ENCODE peak calls at places on chromosomes 12 and 14, in eight cellular contexts. L is MM.1S, P is pancreas, T is neuronal stem cell, K is heart left ventricle, Y is endodermal cell, W is mammary epithelial cell, M is tibial artery. A is an unnamed sample.

GRCh38 chr12:22672951-22673350 is 48.0 kb downstream of the ETNK1 start:
- DNase-seq in K (no peak), W (peak; percentile 3), P (no peak), M (no peak), L (no peak), Y (no peak), T (no peak), A (peak; percentile 10)

GRCh38 chr14:54829486-54830224 is 73.0 kb downstream of the GCH1 start:
- DNase-seq in W (no peak), T (no peak), M (no peak), K (no peak), Y (no peak), P (no peak), L (no peak), A (no peak)

GRCh38 chr12:26031814-26032213 is 73.3 kb downstream of the RASSF8 start:
- DNase-seq in M (no peak), Y (no peak), K (no peak), L (no peak), T (no peak), W (no peak), P (no peak), A (no peak)

GRCh38 chr12:102061096-102061555 is 665 bp downstream of the WASHC3 start:
- DNase-seq in K (no peak), M (no peak), T (no peak), P (no peak), Y (no peak), L (peak; percentile 63), W (peak; percentile 38), A (no peak)

GRCh38 chr12:68837215-68837614 is 29.2 kb downstream of the MDM2 start:
- DNase-seq in P (no peak), T (no peak), Y (no peak), L (no peak), W (no peak), M (no peak), K (no peak), A (no peak)

GRCh38 chr14:90857866-90858265 is 41.6 kb upstream of the TTC7B start:
- DNase-seq in W (no peak), L (no peak), M (no peak), Y (no peak), T (no peak), K (no peak), P (no peak), A (no peak)

GRCh38 chr12:38465020-38465419 is 148.4 kb downstream of the ALG10B start:
- DNase-seq in Y (no peak), K (no peak), M (no peak), L (peak; percentile 90), T (no peak), W (no peak), P (no peak), A (no peak)

GRCh38 chr12:64912501-64912900 is 88.1 kb downstream of the TBC1D30 start:
- DNase-seq in L (no peak), Y (no peak), P (peak; percentile 4), T (no peak), K (no peak), M (no peak), W (no peak), A (peak; percentile 95)

GRCh38 chr12:71694099-71694820 is 8.4 kb downstream of the TMEM19 start:
- DNase-seq in K (no peak), L (peak; percentile 61), W (peak; percentile 71), P (no peak), Y (no peak), M (no peak), T (no peak), A (no peak)

GRCh38 chr14:81423504-81423903 is 23.4 kb upstream of the STON2 start:
- DNase-seq in W (no peak), K (peak; percentile 73), P (no peak), L (no peak), T (no peak), Y (no peak), M (peak; percentile 85), A (no peak)

GRCh38 chr12:24948816-24949722 is at the start of gene BCAT1:
- DNase-seq in L (peak; percentile 30), T (peak; percentile 48), P (peak; percentile 70), W (peak; percentile 32), Y (peak; percentile 94), M (peak; percentile 78), K (peak; percentile 80), A (peak; percentile 93)

GRCh38 chr14:53295985-53296582 is 143.0 kb upstream of the DDHD1 start:
- DNase-seq in T (peak; percentile 36), K (no peak), Y (no peak), M (no peak), L (peak; percentile 25), W (peak; percentile 19), P (no peak), A (no peak)

GRCh38 chr14:68952544-68953535 is 26.3 kb downstream of the ACTN1 start:
- DNase-seq in L (peak; percentile 54), W (no peak), M (no peak), K (peak; percentile 59), P (no peak), Y (no peak), T (no peak), A (peak; percentile 49)

GRCh38 chr14:32007755-32008374 is 69.2 kb upstream of the ARHGAP5 start:
- DNase-seq in Y (no peak), L (no peak), T (no peak), M (no peak), P (no peak), K (no peak), W (no peak), A (no peak)

GRCh38 chr12:46786774-46787173 is 39.0 kb downstream of the SLC38A4 start:
- DNase-seq in M (no peak), L (no peak), W (peak; percentile 49), T (no peak), K (no peak), Y (no peak), P (no peak), A (peak; percentile 79)

GRCh38 chr12:116392061-116392460 is 114.6 kb upstream of the MED13L start:
- DNase-seq in W (no peak), K (no peak), Y (no peak), L (no peak), M (no peak), P (no peak), T (no peak), A (no peak)

GRCh38 chr12:4849024-4849594 is 60.6 kb upstream of the KCNA1 start:
- DNase-seq in P (no peak), T (no peak), W (peak; percentile 3), K (no peak), L (no peak), Y (peak; percentile 54), M (no peak), A (no peak)

GRCh38 chr12:97309921-97310320 is 152.7 kb upstream of the RMST start:
- DNase-seq in P (no peak), W (no peak), L (no peak), Y (peak; percentile 23), K (no peak), T (no peak), M (no peak), A (no peak)

GRCh38 chr14:31059152-31059924 is 33.2 kb upstream of the STRN3 start:
- DNase-seq in W (peak; percentile 75), T (no peak), Y (peak; percentile 84), P (peak; percentile 66), L (no peak), K (peak; percentile 65), M (no peak), A (peak; percentile 16)

GRCh38 chr12:18361431-18361830 is 100.1 kb downstream of the PIK3C2G start:
- DNase-seq in K (no peak), M (no peak), L (no peak), W (no peak), P (no peak), T (no peak), Y (no peak), A (no peak)

GRCh38 chr12:130862161-130862560 is 9.7 kb upstream of the RAN start:
- DNase-seq in L (no peak), W (no peak), T (no peak), Y (peak; percentile 55), P (no peak), K (no peak), M (no peak), A (no peak)

GRCh38 chr12:109307051-109307450 is 2.0 kb downstream of the FOXN4 start:
- DNase-seq in K (no peak), M (no peak), W (no peak), Y (peak; percentile 84), T (no peak), L (no peak), P (no peak), A (no peak)
- H3K27me3 ChIP-seq in K (peaks cover 18% of the 10 kb centered on the region), M (peaks cover 86% of the 10 kb centered on the region), W (peaks cover 31% of the 10 kb centered on the region), Y (peaks cover 31% of the 10 kb centered on the region), T (peaks cover 92% of the 10 kb centered on the region), L (peaks cover 8% of the 10 kb centered on the region), P (no peaks in the 10 kb centered on the region), A (peaks cover 40% of the 10 kb centered on the region)

DNA sequence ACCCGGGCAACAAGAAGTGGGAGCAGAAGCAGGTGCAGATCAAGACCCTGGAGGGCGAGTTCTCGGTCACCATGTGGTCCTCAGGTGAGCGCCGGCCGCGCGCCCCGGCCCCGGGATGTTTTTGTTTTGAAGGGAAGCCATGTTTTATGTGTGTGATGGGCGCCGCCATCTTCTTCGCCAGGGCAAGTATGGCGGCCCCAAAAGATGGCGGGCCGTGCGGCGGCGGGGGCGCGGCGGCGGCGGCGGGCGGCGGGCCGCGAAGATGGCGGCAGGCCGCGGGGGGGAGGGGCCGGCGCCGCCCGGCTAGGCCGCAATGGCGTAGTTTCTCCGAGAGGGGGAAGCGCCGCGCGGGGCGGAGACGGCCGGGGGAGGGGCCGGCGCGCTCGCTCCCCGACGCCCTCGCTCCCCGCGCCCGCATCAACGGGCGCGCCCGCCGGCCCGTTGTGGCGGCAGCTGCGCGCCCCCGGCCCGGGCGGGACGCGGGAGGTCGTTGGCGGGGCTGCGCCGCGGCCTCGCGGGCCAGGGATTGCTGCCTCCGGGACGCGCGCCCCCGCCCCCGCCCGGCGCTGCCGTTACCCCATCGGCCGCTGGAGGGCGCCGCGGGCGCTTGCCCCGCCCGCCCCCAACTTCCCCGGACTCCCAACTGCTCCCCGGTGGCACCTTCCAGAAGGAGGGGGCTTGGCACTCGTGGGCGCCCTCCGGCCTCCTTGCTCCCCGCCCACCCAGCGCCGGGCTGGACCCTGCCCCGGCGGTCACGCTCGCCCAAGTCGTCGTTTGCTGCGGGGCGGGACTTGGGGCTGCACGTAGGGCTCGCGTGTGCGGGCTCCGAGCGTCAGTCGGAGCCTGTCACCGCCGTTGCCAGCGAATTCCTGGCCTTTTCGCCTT is 1.1 kb downstream of the YY1 start:
- DNase-seq in T (peak; percentile 84), K (peak; percentile 92), M (peak; percentile 95), Y (peak; percentile 91), P (peak; percentile 86), W (peak; percentile 93), L (peak; percentile 60), A (peak; percentile 90)
- H3K36me3 ChIP-seq in T (peaks cover 33% of the 10 kb centered on the region), K (no peaks in the 10 kb centered on the region), M (no peaks in the 10 kb centered on the region), Y (peaks cover 23% of the 10 kb centered on the region), P (no peaks in the 10 kb centered on the region), W (no peaks in the 10 kb centered on the region), L (no peaks in the 10 kb centered on the region), A (peaks cover 15% of the 10 kb centered on the region)

GRCh38 chr12:52848661-52849255 is at the start of gene KRT78:
- DNase-seq in K (no peak), M (no peak), W (no peak), T (no peak), Y (no peak), P (no peak), L (no peak), A (no peak)
- H3K27me3 ChIP-seq in K (no peaks in the 10 kb centered on the region), M (peaks cover 29% of the 10 kb centered on the region), W (no peaks in the 10 kb centered on the region), T (peaks cover 5% of the 10 kb centered on the region), Y (peaks cover 4% of the 10 kb centered on the region), P (no peaks in the 10 kb centered on the region), L (peaks cover 88% of the 10 kb centered on the region), A (no peaks in the 10 kb centered on the region)

DNA sequence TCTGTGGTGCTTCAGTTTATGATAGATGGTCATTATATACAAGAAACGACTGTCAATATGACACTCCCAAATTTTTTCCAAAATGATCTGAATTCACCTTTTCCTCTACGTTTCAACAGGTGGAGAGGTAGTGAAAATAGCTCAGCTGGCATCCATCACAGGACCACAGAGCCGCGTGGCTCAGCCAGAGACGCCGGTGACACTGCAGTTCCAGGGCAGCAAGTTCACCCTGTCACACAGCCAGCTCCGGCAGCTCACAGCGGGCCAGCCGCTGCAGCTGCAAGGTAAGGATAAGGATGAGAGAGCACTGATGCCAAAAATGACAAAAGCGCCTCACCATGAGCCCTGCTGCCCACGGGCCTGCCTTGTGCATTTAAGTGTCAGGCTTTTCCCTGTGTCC is 73.9 kb downstream of the EP400 start:
- DNase-seq in P (no peak), L (no peak), T (no peak), K (peak; percentile 77), W (no peak), Y (no peak), M (no peak), A (no peak)
- H3K36me3 ChIP-seq in P (peaks cover 78% of the 10 kb centered on the region), L (no peaks in the 10 kb centered on the region), T (peaks cover 100% of the 10 kb centered on the region), K (peaks cover 84% of the 10 kb centered on the region), W (peaks cover 23% of the 10 kb centered on the region), Y (peaks cover 81% of the 10 kb centered on the region), M (peaks cover 88% of the 10 kb centered on the region), A (peaks cover 79% of the 10 kb centered on the region)

A was measured in MG63.